ENCODE peak calls at places on chromosomes 12 and 14, in ten cellular contexts. One of them, this sample, is unnamed.

GRCh38 chr12:71546322-71546861 is 106.8 kb downstream of the LGR5 start:
- DNase-seq in NCI-H69: no peak
- DNase-seq in naive thymus-derived CD8-positive, alpha-beta T cell: no peak
- DNase-seq in central memory CD4-positive, alpha-beta T cell: no peak
- DNase-seq in left ventricle myocardium inferior: no peak
- DNase-seq in stimulated activated CD4-positive, alpha-beta T cell treated with anti-CD3 and anti-CD28 coated beads, Interleukin-2, amount 100 ng/mL, for 24 hours: no peak
- DNase-seq in RWPE2: no peak
- DNase-seq in islet precursor cell: no peak
- DNase-seq in AG10803: no peak
- DNase-seq in stimulated activated CD8-positive, alpha-beta memory T cell treated with anti-CD3 and anti-CD28 coated beads, Interleukin-4, amount 100 ng/mL, for 4 hours: no peak
- DNase-seq in this sample: no peak

GRCh38 chr14:61598980-61599379 is 96.3 kb upstream of the HIF1A start:
- DNase-seq in NCI-H69: peak
- DNase-seq in naive thymus-derived CD8-positive, alpha-beta T cell: no peak
- DNase-seq in central memory CD4-positive, alpha-beta T cell: no peak
- DNase-seq in left ventricle myocardium inferior: no peak
- DNase-seq in stimulated activated CD4-positive, alpha-beta T cell treated with anti-CD3 and anti-CD28 coated beads, Interleukin-2, amount 100 ng/mL, for 24 hours: no peak
- DNase-seq in RWPE2: no peak
- DNase-seq in islet precursor cell: peak
- DNase-seq in AG10803: no peak
- DNase-seq in stimulated activated CD8-positive, alpha-beta memory T cell treated with anti-CD3 and anti-CD28 coated beads, Interleukin-4, amount 100 ng/mL, for 4 hours: no peak
- DNase-seq in this sample: no peak

GRCh38 chr12:23555808-23556207 is 393.7 kb downstream of the SOX5 start:
- DNase-seq in NCI-H69: peak
- DNase-seq in naive thymus-derived CD8-positive, alpha-beta T cell: no peak
- DNase-seq in central memory CD4-positive, alpha-beta T cell: no peak
- DNase-seq in left ventricle myocardium inferior: no peak
- DNase-seq in stimulated activated CD4-positive, alpha-beta T cell treated with anti-CD3 and anti-CD28 coated beads, Interleukin-2, amount 100 ng/mL, for 24 hours: no peak
- DNase-seq in RWPE2: no peak
- DNase-seq in islet precursor cell: no peak
- DNase-seq in AG10803: no peak
- DNase-seq in stimulated activated CD8-positive, alpha-beta memory T cell treated with anti-CD3 and anti-CD28 coated beads, Interleukin-4, amount 100 ng/mL, for 4 hours: no peak
- DNase-seq in this sample: no peak

GRCh38 chr14:50600849-50601248 is 40.9 kb downstream of the ATL1 start:
- DNase-seq in NCI-H69: no peak
- DNase-seq in naive thymus-derived CD8-positive, alpha-beta T cell: no peak
- DNase-seq in central memory CD4-positive, alpha-beta T cell: no peak
- DNase-seq in left ventricle myocardium inferior: no peak
- DNase-seq in stimulated activated CD4-positive, alpha-beta T cell treated with anti-CD3 and anti-CD28 coated beads, Interleukin-2, amount 100 ng/mL, for 24 hours: no peak
- DNase-seq in RWPE2: no peak
- DNase-seq in islet precursor cell: peak
- DNase-seq in AG10803: no peak
- DNase-seq in stimulated activated CD8-positive, alpha-beta memory T cell treated with anti-CD3 and anti-CD28 coated beads, Interleukin-4, amount 100 ng/mL, for 4 hours: no peak
- DNase-seq in this sample: no peak

GRCh38 chr14:25846232-25846631 is 751.6 kb downstream of the NOVA1 start:
- DNase-seq in NCI-H69: no peak
- DNase-seq in naive thymus-derived CD8-positive, alpha-beta T cell: no peak
- DNase-seq in central memory CD4-positive, alpha-beta T cell: no peak
- DNase-seq in left ventricle myocardium inferior: no peak
- DNase-seq in stimulated activated CD4-positive, alpha-beta T cell treated with anti-CD3 and anti-CD28 coated beads, Interleukin-2, amount 100 ng/mL, for 24 hours: no peak
- DNase-seq in RWPE2: no peak
- DNase-seq in islet precursor cell: no peak
- DNase-seq in AG10803: no peak
- DNase-seq in stimulated activated CD8-positive, alpha-beta memory T cell treated with anti-CD3 and anti-CD28 coated beads, Interleukin-4, amount 100 ng/mL, for 4 hours: no peak
- DNase-seq in this sample: no peak

GRCh38 chr12:56634242-56634836 is 4.2 kb upstream of the BAZ2A start:
- DNase-seq in NCI-H69: peak
- DNase-seq in naive thymus-derived CD8-positive, alpha-beta T cell: peak
- DNase-seq in central memory CD4-positive, alpha-beta T cell: peak
- DNase-seq in left ventricle myocardium inferior: no peak
- DNase-seq in stimulated activated CD4-positive, alpha-beta T cell treated with anti-CD3 and anti-CD28 coated beads, Interleukin-2, amount 100 ng/mL, for 24 hours: no peak
- DNase-seq in RWPE2: peak
- DNase-seq in islet precursor cell: peak
- DNase-seq in AG10803: no peak
- DNase-seq in stimulated activated CD8-positive, alpha-beta memory T cell treated with anti-CD3 and anti-CD28 coated beads, Interleukin-4, amount 100 ng/mL, for 4 hours: no peak
- DNase-seq in this sample: no peak

GRCh38 chr12:10214131-10214876 is 1.6 kb downstream of the GABARAPL1 start:
- DNase-seq in NCI-H69: no peak
- DNase-seq in naive thymus-derived CD8-positive, alpha-beta T cell: no peak
- DNase-seq in central memory CD4-positive, alpha-beta T cell: no peak
- DNase-seq in left ventricle myocardium inferior: no peak
- DNase-seq in stimulated activated CD4-positive, alpha-beta T cell treated with anti-CD3 and anti-CD28 coated beads, Interleukin-2, amount 100 ng/mL, for 24 hours: no peak
- DNase-seq in RWPE2: no peak
- DNase-seq in islet precursor cell: peak
- DNase-seq in AG10803: peak
- DNase-seq in stimulated activated CD8-positive, alpha-beta memory T cell treated with anti-CD3 and anti-CD28 coated beads, Interleukin-4, amount 100 ng/mL, for 4 hours: no peak
- DNase-seq in this sample: no peak

GRCh38 chr12:54229624-54230212 is 40.9 kb upstream of the SMUG1 start:
- DNase-seq in NCI-H69: no peak
- DNase-seq in naive thymus-derived CD8-positive, alpha-beta T cell: no peak
- DNase-seq in central memory CD4-positive, alpha-beta T cell: no peak
- DNase-seq in left ventricle myocardium inferior: no peak
- DNase-seq in stimulated activated CD4-positive, alpha-beta T cell treated with anti-CD3 and anti-CD28 coated beads, Interleukin-2, amount 100 ng/mL, for 24 hours: no peak
- DNase-seq in RWPE2: no peak
- DNase-seq in islet precursor cell: peak
- DNase-seq in AG10803: peak
- DNase-seq in stimulated activated CD8-positive, alpha-beta memory T cell treated with anti-CD3 and anti-CD28 coated beads, Interleukin-4, amount 100 ng/mL, for 4 hours: no peak
- DNase-seq in this sample: no peak

GRCh38 chr12:106673151-106673550 is 90.3 kb downstream of the RFX4 start:
- DNase-seq in NCI-H69: peak
- DNase-seq in naive thymus-derived CD8-positive, alpha-beta T cell: no peak
- DNase-seq in central memory CD4-positive, alpha-beta T cell: no peak
- DNase-seq in left ventricle myocardium inferior: no peak
- DNase-seq in stimulated activated CD4-positive, alpha-beta T cell treated with anti-CD3 and anti-CD28 coated beads, Interleukin-2, amount 100 ng/mL, for 24 hours: no peak
- DNase-seq in RWPE2: no peak
- DNase-seq in islet precursor cell: no peak
- DNase-seq in AG10803: no peak
- DNase-seq in stimulated activated CD8-positive, alpha-beta memory T cell treated with anti-CD3 and anti-CD28 coated beads, Interleukin-4, amount 100 ng/mL, for 4 hours: no peak
- DNase-seq in this sample: no peak

GRCh38 chr14:100076133-100076532 is 10.9 kb downstream of the EVL start:
- DNase-seq in NCI-H69: no peak
- DNase-seq in naive thymus-derived CD8-positive, alpha-beta T cell: no peak
- DNase-seq in central memory CD4-positive, alpha-beta T cell: no peak
- DNase-seq in left ventricle myocardium inferior: no peak
- DNase-seq in stimulated activated CD4-positive, alpha-beta T cell treated with anti-CD3 and anti-CD28 coated beads, Interleukin-2, amount 100 ng/mL, for 24 hours: peak
- DNase-seq in RWPE2: no peak
- DNase-seq in islet precursor cell: peak
- DNase-seq in AG10803: peak
- DNase-seq in stimulated activated CD8-positive, alpha-beta memory T cell treated with anti-CD3 and anti-CD28 coated beads, Interleukin-4, amount 100 ng/mL, for 4 hours: no peak
- DNase-seq in this sample: no peak

GRCh38 chr14:102016420-102017090 is 52.2 kb downstream of the DYNC1H1 start:
- DNase-seq in NCI-H69: no peak
- DNase-seq in naive thymus-derived CD8-positive, alpha-beta T cell: no peak
- DNase-seq in central memory CD4-positive, alpha-beta T cell: no peak
- DNase-seq in left ventricle myocardium inferior: no peak
- DNase-seq in stimulated activated CD4-positive, alpha-beta T cell treated with anti-CD3 and anti-CD28 coated beads, Interleukin-2, amount 100 ng/mL, for 24 hours: no peak
- DNase-seq in RWPE2: no peak
- DNase-seq in islet precursor cell: no peak
- DNase-seq in AG10803: no peak
- DNase-seq in stimulated activated CD8-positive, alpha-beta memory T cell treated with anti-CD3 and anti-CD28 coated beads, Interleukin-4, amount 100 ng/mL, for 4 hours: no peak
- DNase-seq in this sample: no peak

GRCh38 chr14:23601845-23602180 is 23.2 kb upstream of the JPH4 start:
- DNase-seq in NCI-H69: no peak
- DNase-seq in naive thymus-derived CD8-positive, alpha-beta T cell: no peak
- DNase-seq in central memory CD4-positive, alpha-beta T cell: no peak
- DNase-seq in left ventricle myocardium inferior: no peak
- DNase-seq in stimulated activated CD4-positive, alpha-beta T cell treated with anti-CD3 and anti-CD28 coated beads, Interleukin-2, amount 100 ng/mL, for 24 hours: no peak
- DNase-seq in RWPE2: no peak
- DNase-seq in islet precursor cell: no peak
- DNase-seq in AG10803: no peak
- DNase-seq in stimulated activated CD8-positive, alpha-beta memory T cell treated with anti-CD3 and anti-CD28 coated beads, Interleukin-4, amount 100 ng/mL, for 4 hours: no peak
- DNase-seq in this sample: no peak

GRCh38 chr12:111425655-111426054 is 19.9 kb downstream of the SH2B3 start:
- DNase-seq in NCI-H69: no peak
- DNase-seq in naive thymus-derived CD8-positive, alpha-beta T cell: no peak
- DNase-seq in central memory CD4-positive, alpha-beta T cell: no peak
- DNase-seq in left ventricle myocardium inferior: no peak
- DNase-seq in stimulated activated CD4-positive, alpha-beta T cell treated with anti-CD3 and anti-CD28 coated beads, Interleukin-2, amount 100 ng/mL, for 24 hours: no peak
- DNase-seq in RWPE2: no peak
- DNase-seq in islet precursor cell: no peak
- DNase-seq in AG10803: no peak
- DNase-seq in stimulated activated CD8-positive, alpha-beta memory T cell treated with anti-CD3 and anti-CD28 coated beads, Interleukin-4, amount 100 ng/mL, for 4 hours: no peak
- DNase-seq in this sample: no peak

GRCh38 chr14:92724516-92725340 is 23.7 kb downstream of the LGMN start:
- DNase-seq in NCI-H69: no peak
- DNase-seq in naive thymus-derived CD8-positive, alpha-beta T cell: no peak
- DNase-seq in central memory CD4-positive, alpha-beta T cell: no peak
- DNase-seq in left ventricle myocardium inferior: peak
- DNase-seq in stimulated activated CD4-positive, alpha-beta T cell treated with anti-CD3 and anti-CD28 coated beads, Interleukin-2, amount 100 ng/mL, for 24 hours: no peak
- DNase-seq in RWPE2: no peak
- DNase-seq in islet precursor cell: peak
- DNase-seq in AG10803: no peak
- DNase-seq in stimulated activated CD8-positive, alpha-beta memory T cell treated with anti-CD3 and anti-CD28 coated beads, Interleukin-4, amount 100 ng/mL, for 4 hours: no peak
- DNase-seq in this sample: no peak

GRCh38 chr12:6905414-6906040 is 905 bp downstream of the LRRC23 start:
- DNase-seq in NCI-H69: no peak
- DNase-seq in naive thymus-derived CD8-positive, alpha-beta T cell: no peak
- DNase-seq in central memory CD4-positive, alpha-beta T cell: no peak
- DNase-seq in left ventricle myocardium inferior: no peak
- DNase-seq in stimulated activated CD4-positive, alpha-beta T cell treated with anti-CD3 and anti-CD28 coated beads, Interleukin-2, amount 100 ng/mL, for 24 hours: no peak
- DNase-seq in RWPE2: no peak
- DNase-seq in islet precursor cell: no peak
- DNase-seq in AG10803: no peak
- DNase-seq in stimulated activated CD8-positive, alpha-beta memory T cell treated with anti-CD3 and anti-CD28 coated beads, Interleukin-4, amount 100 ng/mL, for 4 hours: no peak
- DNase-seq in this sample: no peak

GRCh38 chr14:21711360-21711961 is 37.8 kb upstream of the OR4E1 start:
- DNase-seq in NCI-H69: peak
- DNase-seq in naive thymus-derived CD8-positive, alpha-beta T cell: no peak
- DNase-seq in central memory CD4-positive, alpha-beta T cell: no peak
- DNase-seq in left ventricle myocardium inferior: no peak
- DNase-seq in stimulated activated CD4-positive, alpha-beta T cell treated with anti-CD3 and anti-CD28 coated beads, Interleukin-2, amount 100 ng/mL, for 24 hours: peak
- DNase-seq in RWPE2: no peak
- DNase-seq in islet precursor cell: no peak
- DNase-seq in AG10803: peak
- DNase-seq in stimulated activated CD8-positive, alpha-beta memory T cell treated with anti-CD3 and anti-CD28 coated beads, Interleukin-4, amount 100 ng/mL, for 4 hours: no peak
- DNase-seq in this sample: no peak

GRCh38 chr12:915090-915489 is 34.4 kb downstream of the RAD52 start:
- DNase-seq in NCI-H69: no peak
- DNase-seq in naive thymus-derived CD8-positive, alpha-beta T cell: no peak
- DNase-seq in central memory CD4-positive, alpha-beta T cell: no peak
- DNase-seq in left ventricle myocardium inferior: no peak
- DNase-seq in stimulated activated CD4-positive, alpha-beta T cell treated with anti-CD3 and anti-CD28 coated beads, Interleukin-2, amount 100 ng/mL, for 24 hours: no peak
- DNase-seq in RWPE2: no peak
- DNase-seq in islet precursor cell: no peak
- DNase-seq in AG10803: no peak
- DNase-seq in stimulated activated CD8-positive, alpha-beta memory T cell treated with anti-CD3 and anti-CD28 coated beads, Interleukin-4, amount 100 ng/mL, for 4 hours: no peak
- DNase-seq in this sample: no peak

GRCh38 chr12:129564768-129565167 is 339.1 kb downstream of the TMEM132D start:
- DNase-seq in NCI-H69: no peak
- DNase-seq in naive thymus-derived CD8-positive, alpha-beta T cell: no peak
- DNase-seq in central memory CD4-positive, alpha-beta T cell: no peak
- DNase-seq in left ventricle myocardium inferior: no peak
- DNase-seq in stimulated activated CD4-positive, alpha-beta T cell treated with anti-CD3 and anti-CD28 coated beads, Interleukin-2, amount 100 ng/mL, for 24 hours: no peak
- DNase-seq in RWPE2: no peak
- DNase-seq in islet precursor cell: peak
- DNase-seq in AG10803: no peak
- DNase-seq in stimulated activated CD8-positive, alpha-beta memory T cell treated with anti-CD3 and anti-CD28 coated beads, Interleukin-4, amount 100 ng/mL, for 4 hours: no peak
- DNase-seq in this sample: no peak

GRCh38 chr12:50842637-50843493 is at the start of gene TMPRSS12:
- DNase-seq in NCI-H69: no peak
- DNase-seq in naive thymus-derived CD8-positive, alpha-beta T cell: no peak
- DNase-seq in central memory CD4-positive, alpha-beta T cell: no peak
- DNase-seq in left ventricle myocardium inferior: no peak
- DNase-seq in stimulated activated CD4-positive, alpha-beta T cell treated with anti-CD3 and anti-CD28 coated beads, Interleukin-2, amount 100 ng/mL, for 24 hours: no peak
- DNase-seq in RWPE2: no peak
- DNase-seq in islet precursor cell: peak
- DNase-seq in AG10803: no peak
- DNase-seq in stimulated activated CD8-positive, alpha-beta memory T cell treated with anti-CD3 and anti-CD28 coated beads, Interleukin-4, amount 100 ng/mL, for 4 hours: no peak
- DNase-seq in this sample: no peak

GRCh38 chr12:104471336-104471735 is 14.6 kb downstream of the CHST11 start:
- DNase-seq in NCI-H69: no peak
- DNase-seq in naive thymus-derived CD8-positive, alpha-beta T cell: no peak
- DNase-seq in central memory CD4-positive, alpha-beta T cell: no peak
- DNase-seq in left ventricle myocardium inferior: no peak
- DNase-seq in stimulated activated CD4-positive, alpha-beta T cell treated with anti-CD3 and anti-CD28 coated beads, Interleukin-2, amount 100 ng/mL, for 24 hours: no peak
- DNase-seq in RWPE2: no peak
- DNase-seq in islet precursor cell: no peak
- DNase-seq in AG10803: no peak
- DNase-seq in stimulated activated CD8-positive, alpha-beta memory T cell treated with anti-CD3 and anti-CD28 coated beads, Interleukin-4, amount 100 ng/mL, for 4 hours: no peak
- DNase-seq in this sample: no peak

GRCh38 chr14:63388766-63389431 is 70.2 kb upstream of the GPHB5 start:
- DNase-seq in NCI-H69: peak
- DNase-seq in naive thymus-derived CD8-positive, alpha-beta T cell: peak
- DNase-seq in central memory CD4-positive, alpha-beta T cell: no peak
- DNase-seq in left ventricle myocardium inferior: peak
- DNase-seq in stimulated activated CD4-positive, alpha-beta T cell treated with anti-CD3 and anti-CD28 coated beads, Interleukin-2, amount 100 ng/mL, for 24 hours: peak
- DNase-seq in RWPE2: no peak
- DNase-seq in islet precursor cell: peak
- DNase-seq in AG10803: peak
- DNase-seq in stimulated activated CD8-positive, alpha-beta memory T cell treated with anti-CD3 and anti-CD28 coated beads, Interleukin-4, amount 100 ng/mL, for 4 hours: peak
- DNase-seq in this sample: peak

GRCh38 chr14:76486251-76486743 is 110.4 kb downstream of the ESRRB start:
- DNase-seq in NCI-H69: peak
- DNase-seq in naive thymus-derived CD8-positive, alpha-beta T cell: no peak
- DNase-seq in central memory CD4-positive, alpha-beta T cell: no peak
- DNase-seq in left ventricle myocardium inferior: no peak
- DNase-seq in stimulated activated CD4-positive, alpha-beta T cell treated with anti-CD3 and anti-CD28 coated beads, Interleukin-2, amount 100 ng/mL, for 24 hours: no peak
- DNase-seq in RWPE2: no peak
- DNase-seq in islet precursor cell: no peak
- DNase-seq in AG10803: no peak
- DNase-seq in stimulated activated CD8-positive, alpha-beta memory T cell treated with anti-CD3 and anti-CD28 coated beads, Interleukin-4, amount 100 ng/mL, for 4 hours: no peak
- DNase-seq in this sample: no peak